ENCODE peak calls at places on chromosome 6, in nine cellular contexts. F is CD8-positive, alpha-beta T cell; T is GM23338; C is fibroblast of lung; N is body of pancreas; R is uterus; X is esophagus squamous epithelium; B is neural progenitor cell; I is NT2/D1. A is an unnamed sample.

GRCh38 chr6:41497994-41498393 is 48.2 kb upstream of the FOXP4 start:
- DNase-seq in C (no peak), I (no peak), F (no peak), X (no peak), T (no peak), B (no peak), R (peak; percentile 47), N (no peak), A (no peak)

GRCh38 chr6:12749531-12750379 is 33.2 kb downstream of the PHACTR1 start:
- DNase-seq in F (no peak), X (no peak), I (no peak), B (peak; percentile 71), N (peak; percentile 15), R (no peak), C (no peak), T (peak; percentile 82), A (no peak)

GRCh38 chr6:26332408-26332807 is 32.6 kb upstream of the BTN3A2 start:
- DNase-seq in X (no peak), C (no peak), B (no peak), R (no peak), T (no peak), I (no peak), F (no peak), N (no peak), A (no peak)

GRCh38 chr6:33540768-33541167 is 39.3 kb downstream of the BAK1 start:
- DNase-seq in B (no peak), R (no peak), C (no peak), T (no peak), N (no peak), F (no peak), X (no peak), I (no peak), A (no peak)

GRCh38 chr6:45586216-45587171 is 208.8 kb upstream of the SUPT3H start:
- DNase-seq in C (peak; percentile 26), N (no peak), T (no peak), F (peak; percentile 22), B (peak; percentile 11), I (no peak), X (no peak), R (no peak), A (no peak)

GRCh38 chr6:17281100-17281496 is at the start of gene RBM24:
- DNase-seq in T (peak; percentile 80), X (no peak), F (no peak), N (peak; percentile 73), C (peak; percentile 82), R (peak; percentile 79), B (peak; percentile 91), I (no peak), A (peak; percentile 73)

GRCh38 chr6:47308674-47309325 is 905 bp downstream of the TNFRSF21 start:
- DNase-seq in C (peak; percentile 38), T (peak; percentile 43), I (no peak), F (no peak), X (no peak), R (peak; percentile 16), N (peak; percentile 34), B (peak; percentile 70), A (peak; percentile 15)

GRCh38 chr6:6661684-6662083 is 73.2 kb downstream of the LY86 start:
- DNase-seq in R (peak; percentile 63), C (peak; percentile 58), B (no peak), F (no peak), X (no peak), N (peak; percentile 61), I (no peak), T (no peak), A (no peak)

GRCh38 chr6:89350281-89351037 is 2.1 kb downstream of the UBE2J1 start:
- DNase-seq in R (no peak), X (no peak), T (no peak), C (no peak), B (no peak), I (no peak), N (no peak), F (no peak), A (peak; percentile 24)

GRCh38 chr6:145875496-145876244 is 61.1 kb upstream of the FBXO30 start:
- DNase-seq in B (no peak), T (no peak), N (no peak), F (no peak), X (no peak), I (no peak), R (no peak), C (no peak), A (no peak)

GRCh38 chr6:166567107-166567506 is 19.4 kb downstream of the RAMACL start:
- DNase-seq in C (peak; percentile 98), N (no peak), X (no peak), F (no peak), B (no peak), T (no peak), R (peak; percentile 51), I (no peak), A (peak; percentile 91)

GRCh38 chr6:3819161-3820110 is 29.7 kb upstream of the FAM50B start:
- DNase-seq in I (no peak), N (no peak), C (no peak), R (no peak), B (no peak), X (no peak), T (no peak), F (no peak), A (no peak)

GRCh38 chr6:102493485-102493884 is 1100.0 kb downstream of the GRIK2 start:
- DNase-seq in C (no peak), B (no peak), I (no peak), F (no peak), N (no peak), X (no peak), T (no peak), R (no peak), A (no peak)

GRCh38 chr6:39824030-39824926 is 32.1 kb downstream of the DAAM2 start:
- DNase-seq in F (no peak), N (no peak), R (no peak), C (no peak), I (no peak), X (no peak), B (no peak), T (peak; percentile 28), A (no peak)

GRCh38 chr6:159169193-159169555 is at the start of gene FNDC1:
- DNase-seq in R (no peak), N (peak; percentile 41), X (no peak), C (no peak), B (peak; percentile 84), F (no peak), I (no peak), T (peak; percentile 75), A (no peak)

GRCh38 chr6:157562997-157563396 is 182.0 kb downstream of the ZDHHC14 start:
- DNase-seq in R (no peak), B (no peak), X (no peak), N (no peak), F (no peak), C (no peak), T (no peak), I (no peak), A (no peak)
- H3K4me3 ChIP-seq in R (no peak overlapping the region), B (no peak overlapping the region), X (no peak overlapping the region), N (no peak overlapping the region), F (no peak overlapping the region), C (no peak overlapping the region), T (no peak overlapping the region), I (no peak overlapping the region), A (no peak overlapping the region)

DNA sequence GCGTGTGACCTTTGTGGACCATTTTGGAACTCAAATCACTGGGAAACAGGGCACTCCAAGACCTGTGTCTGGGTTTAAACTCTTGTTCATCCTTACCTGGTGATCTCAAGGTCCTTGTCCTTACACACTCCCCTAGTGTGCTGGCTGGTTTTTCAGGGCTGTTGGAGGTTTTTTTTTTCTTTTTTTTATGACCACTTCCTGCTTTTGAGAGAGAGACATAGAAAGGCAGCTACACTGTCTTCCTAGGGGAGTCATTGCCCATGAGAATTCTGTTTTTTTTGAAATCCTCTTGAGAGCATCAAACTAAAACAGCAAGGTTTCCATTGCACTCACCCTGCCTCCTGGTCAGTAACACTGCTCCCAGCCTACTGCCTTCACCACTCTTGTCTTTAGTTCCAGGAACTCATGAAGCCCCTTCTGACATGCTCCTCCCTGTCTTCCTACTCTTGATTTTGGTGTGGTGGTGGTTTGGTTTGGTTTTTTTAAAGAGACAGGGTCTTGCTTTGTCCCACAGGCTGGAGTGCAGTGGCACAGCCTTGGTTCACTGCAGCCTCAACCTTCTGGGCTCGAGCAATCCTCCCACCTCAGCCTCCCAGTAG is 28.6 kb downstream of the PRPH2 start:
- DNase-seq in T (no peak), I (no peak), C (no peak), R (no peak), B (no peak), F (no peak), N (no peak), X (no peak), A (no peak)
- H3K4me1 ChIP-seq in T (no peaks in the 10 kb centered on the region), I (no peaks in the 10 kb centered on the region), C (peaks cover 11% of the 10 kb centered on the region), R (no peaks in the 10 kb centered on the region), B (no peaks in the 10 kb centered on the region), F (peaks cover 39% of the 10 kb centered on the region), N (peaks cover 30% of the 10 kb centered on the region), X (peaks cover 7% of the 10 kb centered on the region), A (peaks cover 33% of the 10 kb centered on the region)

GRCh38 chr6:36655073-36655847 is 23.3 kb upstream of the CDKN1A start:
- DNase-seq in N (no peak), I (no peak), C (no peak), R (no peak), F (no peak), X (no peak), T (no peak), B (no peak), A (no peak)

GRCh38 chr6:36651659-36652379 is 26.7 kb upstream of the CDKN1A start:
- DNase-seq in T (no peak), F (no peak), C (no peak), I (no peak), X (no peak), R (no peak), N (no peak), B (no peak), A (no peak)

GRCh38 chr6:36649721-36650484 is 28.6 kb upstream of the CDKN1A start:
- DNase-seq in T (no peak), I (no peak), X (no peak), B (no peak), F (no peak), N (no peak), C (no peak), R (no peak), A (no peak)

GRCh38 chr6:36649086-36649485 is 29.4 kb upstream of the CDKN1A start:
- DNase-seq in F (no peak), C (no peak), N (no peak), B (no peak), X (no peak), I (no peak), R (no peak), T (no peak), A (no peak)

GRCh38 chr6:36650848-36651247 is 27.7 kb upstream of the CDKN1A start:
- DNase-seq in N (no peak), T (no peak), I (no peak), B (no peak), F (no peak), R (no peak), X (no peak), C (peak; percentile 17), A (no peak)
- H3K4me3 ChIP-seq in N (no peak overlapping the region), T (no peak overlapping the region), I (no peak overlapping the region), B (no peak overlapping the region), F (no peak overlapping the region), R (no peak overlapping the region), X (no peak overlapping the region), C (no peak overlapping the region), A (no peak overlapping the region)

GRCh38 chr6:111585969-111586315 is 19.7 kb downstream of the TRAF3IP2 start:
- DNase-seq in B (no peak), X (no peak), N (no peak), F (no peak), T (no peak), I (no peak), R (no peak), C (peak; percentile 92), A (no peak)
- H3K4me1 ChIP-seq in B (no peaks in the 10 kb centered on the region), X (peaks cover 15% of the 10 kb centered on the region), N (peaks cover 48% of the 10 kb centered on the region), F (peaks cover 8% of the 10 kb centered on the region), T (peaks cover under 1% of the 10 kb centered on the region), I (no peaks in the 10 kb centered on the region), R (peaks cover 7% of the 10 kb centered on the region), C (peaks cover 21% of the 10 kb centered on the region), A (peaks cover 78% of the 10 kb centered on the region)

A was measured in SJSA1.